ENCODE peak calls at places on chromosomes 1 and 21, in four cellular contexts. M, W, T and U are unnamed samples. For H3K36me3, the result is how much of the 10 kb centered on the place peaks cover.

GRCh38 chr1:202710070-202711025 is at the start of gene SYT2:
- DNase-seq in M (no peak), W (no peak), T (peak), U (no peak)

GRCh38 chr1:204461331-204462228 is 33.0 kb downstream of the PIK3C2B start:
- DNase-seq in M (no peak), W (no peak), T (no peak), U (no peak)

GRCh38 chr1:67773462-67773861 is 59.8 kb downstream of the GNG12 start:
- DNase-seq in M (no peak), W (no peak), T (no peak), U (no peak)

GRCh38 chr1:54867717-54868057 is 19.3 kb downstream of the DHCR24 start:
- DNase-seq in M (no peak), W (no peak), T (no peak), U (no peak)

GRCh38 chr1:79235221-79236002 is 228.9 kb upstream of the ADGRL4 start:
- DNase-seq in M (no peak), W (peak), T (no peak), U (no peak)

GRCh38 chr21:43892984-43893535 is 28.0 kb downstream of the AGPAT3 start:
- DNase-seq in M (no peak), W (no peak), T (no peak), U (no peak)

GRCh38 chr1:213622365-213623087 is 365.2 kb upstream of the PROX1 start:
- DNase-seq in M (no peak), W (no peak), T (peak), U (no peak)

GRCh38 chr1:204450461-204451257 is 39.0 kb upstream of the PPP1R15B start:
- DNase-seq in M (peak), W (no peak), T (peak), U (no peak)

GRCh38 chr1:226590626-226591025 is 42.1 kb downstream of the STUM start:
- DNase-seq in M (no peak), W (no peak), T (no peak), U (no peak)

GRCh38 chr1:192544983-192545393 is 30.6 kb upstream of the RGS1 start:
- DNase-seq in M (no peak), W (peak), T (no peak), U (no peak)

GRCh38 chr1:200866521-200866920 is 6.3 kb upstream of the GPR25 start:
- DNase-seq in M (no peak), W (peak), T (no peak), U (no peak)

GRCh38 chr1:28123461-28123961 is 35.1 kb upstream of the EYA3 start:
- DNase-seq in M (no peak), W (peak), T (no peak), U (no peak)

GRCh38 chr1:214396319-214396718 is 115.4 kb downstream of the SMYD2 start:
- DNase-seq in M (no peak), W (peak), T (no peak), U (no peak)

GRCh38 chr1:89516055-89516454 is 8.6 kb upstream of the LRRC8B start:
- DNase-seq in M (no peak), W (peak), T (peak), U (no peak)

GRCh38 chr21:26389971-26390641 is 183.0 kb downstream of the CYYR1 start:
- DNase-seq in M (peak), W (peak), T (no peak), U (no peak)

GRCh38 chr1:112995890-112996289 is 39.9 kb upstream of the SLC16A1 start:
- DNase-seq in M (no peak), W (peak), T (no peak), U (no peak)

GRCh38 chr21:36075953-36076352 is 6.1 kb downstream of the CBR1 start:
- DNase-seq in M (no peak), W (no peak), T (no peak), U (no peak)

GRCh38 chr1:31576201-31576669 is at the start of gene TINAGL1:
- DNase-seq in M (peak), W (no peak), T (no peak), U (no peak)

GRCh38 chr1:31573261-31573660 is 3.1 kb upstream of the TINAGL1 start:
- DNase-seq in M (no peak), W (no peak), T (no peak), U (no peak)

GRCh38 chr1:31575373-31576140 is 758 bp upstream of the TINAGL1 start:
- DNase-seq in M (peak), W (no peak), T (no peak), U (no peak)

GRCh38 chr1:31576743-31577455 is 584 bp downstream of the TINAGL1 start:
- DNase-seq in M (no peak), W (no peak), T (no peak), U (no peak)

GRCh38 chr1:31574749-31575372 is 1.5 kb upstream of the TINAGL1 start:
- DNase-seq in M (no peak), W (no peak), T (no peak), U (no peak)
- H3K27ac ChIP-seq in M (peak), W (no peak), T (peak), U (peak)

DNA sequence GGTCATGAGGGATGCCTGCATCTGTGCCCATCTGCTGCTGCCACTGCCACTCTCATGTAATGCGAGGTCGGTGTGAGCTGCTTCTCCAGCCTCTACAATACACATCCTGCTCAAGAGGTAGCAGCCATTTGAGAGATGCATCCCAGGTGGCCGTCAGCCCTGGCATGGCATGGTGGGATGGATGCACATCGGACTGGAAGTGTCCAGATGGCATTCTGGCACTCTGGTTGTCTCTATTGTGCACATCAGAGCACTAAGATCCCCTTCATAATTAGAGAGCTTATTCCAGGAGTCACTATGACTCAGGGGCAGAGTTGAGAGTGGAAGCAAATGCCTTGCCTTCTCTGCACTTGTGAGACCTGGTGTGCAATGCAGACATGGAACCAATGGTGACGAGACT is 3.8 kb downstream of the STRIP1 start:
- DNase-seq in M (no peak), W (no peak), T (no peak), U (no peak)
- H3K36me3 ChIP-seq in M (under half), W (under half), T (half or more), U (under half)

DNA sequence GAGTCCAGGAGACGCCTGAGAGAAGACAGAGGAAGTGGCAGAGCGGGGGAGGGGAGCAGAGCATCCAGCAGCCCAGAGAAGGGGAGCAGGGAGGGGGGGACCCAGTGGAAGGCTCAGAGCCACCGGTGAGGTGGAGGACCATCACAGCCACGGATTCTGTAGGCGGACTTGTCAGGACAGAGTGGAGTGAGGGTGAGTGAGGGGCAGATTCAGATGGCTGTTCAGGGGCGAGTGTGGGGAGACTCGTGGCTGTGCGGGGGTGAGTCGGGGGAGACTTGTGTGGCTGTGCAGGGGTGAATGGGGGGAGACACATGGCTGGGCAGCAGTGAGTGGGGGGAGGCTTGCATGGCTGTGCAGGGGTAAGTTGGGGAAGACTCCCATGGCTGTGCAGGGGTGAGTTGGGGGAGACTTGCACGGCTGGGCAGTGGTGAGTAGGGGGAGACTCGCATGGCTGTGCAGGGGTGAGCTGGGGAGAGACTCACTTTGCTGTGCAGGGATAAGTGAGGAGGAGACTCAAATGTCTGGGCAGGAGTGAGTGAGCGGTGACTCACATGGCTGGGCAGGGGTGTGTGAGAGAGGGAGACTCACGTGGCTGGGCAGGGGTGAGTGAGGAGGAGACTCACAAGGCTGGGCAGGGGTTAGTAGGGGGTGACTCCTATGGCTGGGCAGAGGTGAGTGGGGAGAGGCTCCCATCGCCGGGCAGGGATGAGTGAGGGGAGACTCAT is 56.8 kb upstream of the ABCG1 start:
- DNase-seq in M (no peak), W (no peak), T (no peak), U (no peak)
- H3K27ac ChIP-seq in M (no peak), W (no peak), T (no peak), U (no peak)

GRCh38 chr21:42282021-42282420 is 33.2 kb downstream of the TFF3 start:
- DNase-seq in M (no peak), W (no peak), T (no peak), U (no peak)
- H3K36me3 ChIP-seq in M (under half), W (under half), T (half or more), U (under half)

GRCh38 chr21:31537872-31538576 is 121.5 kb upstream of the SOD1 start:
- DNase-seq in M (no peak), W (no peak), T (no peak), U (no peak)
- H3K27ac ChIP-seq in M (no peak), W (no peak), T (no peak), U (no peak)

GRCh38 chr1:220166853-220167252 is 72.9 kb downstream of the IARS2 start:
- DNase-seq in M (no peak), W (no peak), T (no peak), U (no peak)

GRCh38 chr1:220176540-220176939 is 82.6 kb downstream of the IARS2 start:
- DNase-seq in M (no peak), W (no peak), T (no peak), U (no peak)

GRCh38 chr1:220170836-220171526 is 77.0 kb downstream of the IARS2 start:
- DNase-seq in M (no peak), W (no peak), T (no peak), U (no peak)
- H3K36me3 ChIP-seq in M (under half), W (under half), T (half or more), U (under half)

DNA sequence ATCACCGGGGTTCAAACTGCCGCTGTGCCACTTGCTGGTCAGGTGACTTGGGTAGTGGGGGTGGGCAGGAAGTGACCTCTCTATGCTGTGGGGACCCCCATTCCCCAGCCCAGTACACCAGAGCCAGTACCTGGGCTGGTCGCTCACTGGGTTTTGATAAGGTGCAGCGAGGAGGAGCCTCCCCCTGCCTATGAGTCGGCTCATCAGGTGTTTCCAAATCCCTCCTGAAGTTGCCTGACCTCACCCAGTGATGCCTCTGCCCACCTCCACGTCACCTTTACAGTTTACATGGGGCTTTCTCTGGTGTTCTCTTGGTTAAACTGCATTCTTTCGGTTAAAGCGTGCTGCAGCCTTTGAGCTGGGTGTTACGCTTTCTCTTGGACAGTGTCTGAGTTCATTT is 58.2 kb downstream of the ARHGEF10L start:
- DNase-seq in M (no peak), W (no peak), T (no peak), U (no peak)
- H3K27ac ChIP-seq in M (no peak), W (no peak), T (no peak), U (no peak)

GRCh38 chr1:247329097-247329617 is 2.5 kb downstream of the ZNF496 start:
- DNase-seq in M (no peak), W (no peak), T (no peak), U (no peak)

GRCh38 chr1:247324204-247324787 is 7.4 kb downstream of the ZNF496 start:
- DNase-seq in M (no peak), W (no peak), T (no peak), U (no peak)

GRCh38 chr1:247328311-247328710 is 3.4 kb downstream of the ZNF496 start:
- DNase-seq in M (no peak), W (no peak), T (no peak), U (no peak)

GRCh38 chr1:247324913-247325312 is 6.8 kb downstream of the ZNF496 start:
- DNase-seq in M (no peak), W (no peak), T (no peak), U (no peak)

DNA sequence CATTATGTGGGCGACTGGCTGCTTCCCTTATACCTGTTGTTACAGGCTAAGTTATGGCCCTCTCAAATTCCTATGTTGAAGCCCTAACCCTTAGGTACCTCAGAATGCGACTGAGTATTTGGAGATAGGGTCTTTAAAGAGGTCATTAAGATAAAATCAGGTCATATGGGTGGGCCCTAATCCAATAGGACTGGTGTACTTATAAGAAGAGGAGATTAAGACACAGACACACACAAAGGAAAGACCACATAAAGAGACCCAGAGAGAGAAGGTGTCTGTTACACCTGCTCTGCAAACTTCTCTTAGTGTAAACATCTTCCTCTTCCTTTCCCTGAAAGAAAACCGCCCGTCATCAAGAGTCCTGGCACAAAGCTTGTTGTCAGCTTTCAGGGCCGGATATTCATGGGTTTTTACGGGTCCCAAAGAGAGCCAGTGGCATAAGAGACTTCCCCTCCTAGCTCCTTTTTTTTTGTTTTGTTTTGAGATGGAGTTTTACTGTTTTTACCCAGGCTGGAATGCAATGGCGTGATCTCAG is 5.0 kb downstream of the ZNF496 start:
- DNase-seq in M (no peak), W (no peak), T (no peak), U (no peak)
- H3K36me3 ChIP-seq in M (under half), W (under half), T (half or more), U (under half)

GRCh38 chr1:96865731-96866684 is 144.4 kb downstream of the PTBP2 start:
- DNase-seq in M (no peak), W (peak), T (no peak), U (no peak)
- H3K27ac ChIP-seq in M (no peak), W (peak), T (peak), U (peak)

DNA sequence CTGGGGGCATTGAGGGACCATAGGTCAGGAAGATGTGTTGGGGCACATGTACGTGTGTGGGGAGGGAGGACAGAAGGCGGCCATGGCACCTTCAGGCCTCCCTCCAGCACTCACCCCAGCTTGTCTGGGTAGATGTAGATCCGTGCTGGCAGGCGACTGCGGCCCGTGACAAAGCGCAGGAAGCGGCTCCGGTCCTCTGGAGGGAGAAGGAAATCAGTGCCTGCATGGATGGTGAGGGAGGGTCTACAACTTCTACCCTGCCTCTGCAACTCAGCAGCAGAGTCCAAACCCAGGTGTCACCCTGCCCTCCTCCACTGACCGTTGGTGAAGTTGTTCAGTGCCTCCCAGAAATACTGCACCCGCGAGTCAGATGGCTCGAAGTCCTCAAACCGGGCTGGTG is 7.4 kb downstream of the HECTD3 start:
- DNase-seq in M (no peak), W (no peak), T (no peak), U (no peak)
- H3K36me3 ChIP-seq in M (under half), W (under half), T (half or more), U (half or more)